ENCODE peak calls at places on chromosomes 12 and 14, in eight cellular contexts. M is transverse colon, D is ovary, N is GM12878, W is stomach, E is SK-N-SH, U is upper lobe of left lung, Z is suprapubic skin. X is an unnamed sample.
A peak's percentile ranks its signal among the peaks of the same experiment; 100 is the strongest.

GRCh38 chr14:102828201-102828600 is 51.0 kb downstream of the TRAF3 start:
- DNase-seq in E (no peak), M (no peak), U (no peak), Z (no peak), W (no peak), N (no peak), D (no peak), X (no peak)

GRCh38 chr12:6281081-6281809 is 29.2 kb upstream of the PLEKHG6 start:
- DNase-seq in Z (peak; percentile 72), N (no peak), U (no peak), E (no peak), W (no peak), D (no peak), M (no peak), X (no peak)

GRCh38 chr14:100583245-100583644 is 4.0 kb downstream of the BEGAIN start:
- DNase-seq in Z (no peak), D (no peak), E (no peak), W (no peak), M (no peak), U (no peak), N (no peak), X (no peak)

GRCh38 chr12:41409628-41410027 is 221.5 kb downstream of the PDZRN4 start:
- DNase-seq in N (no peak), U (no peak), D (no peak), E (no peak), Z (no peak), M (no peak), W (no peak), X (no peak)

GRCh38 chr14:104755621-104756020 is 2.7 kb downstream of the SIVA1 start:
- DNase-seq in D (no peak), M (no peak), W (no peak), U (no peak), N (no peak), E (no peak), Z (no peak), X (no peak)

GRCh38 chr12:108686753-108687152 is 44.6 kb downstream of the CORO1C start:
- DNase-seq in Z (no peak), E (no peak), U (peak; percentile 70), W (no peak), N (no peak), D (no peak), M (no peak), X (no peak)

GRCh38 chr14:78135450-78135891 is 34.7 kb upstream of the NRXN3 start:
- DNase-seq in M (no peak), U (no peak), D (no peak), Z (no peak), N (no peak), E (no peak), W (no peak), X (no peak)

GRCh38 chr12:123807670-123808069 is 45.6 kb downstream of the DNAH10 start:
- DNase-seq in E (peak; percentile 33), D (no peak), W (no peak), N (no peak), M (no peak), U (no peak), Z (no peak), X (no peak)

GRCh38 chr12:117152793-117153775 is 37.2 kb downstream of the FBXO21 start:
- DNase-seq in U (no peak), N (no peak), D (no peak), W (no peak), E (no peak), M (no peak), Z (peak; percentile 56), X (no peak)

GRCh38 chr12:124162151-124163110 is 132.5 kb upstream of the RFLNA start:
- DNase-seq in E (no peak), Z (no peak), M (peak; percentile 60), D (no peak), U (no peak), N (no peak), W (peak; percentile 39), X (no peak)

GRCh38 chr12:10130042-10130441 is at the start of gene CLEC7A:
- DNase-seq in W (no peak), Z (no peak), U (no peak), N (peak; percentile 73), M (no peak), D (no peak), E (no peak), X (no peak)

GRCh38 chr12:9363145-9363544 is 154.9 kb upstream of the PZP start:
- DNase-seq in W (no peak), N (peak; percentile 57), Z (no peak), D (no peak), M (no peak), U (no peak), E (no peak), X (no peak)

DNA sequence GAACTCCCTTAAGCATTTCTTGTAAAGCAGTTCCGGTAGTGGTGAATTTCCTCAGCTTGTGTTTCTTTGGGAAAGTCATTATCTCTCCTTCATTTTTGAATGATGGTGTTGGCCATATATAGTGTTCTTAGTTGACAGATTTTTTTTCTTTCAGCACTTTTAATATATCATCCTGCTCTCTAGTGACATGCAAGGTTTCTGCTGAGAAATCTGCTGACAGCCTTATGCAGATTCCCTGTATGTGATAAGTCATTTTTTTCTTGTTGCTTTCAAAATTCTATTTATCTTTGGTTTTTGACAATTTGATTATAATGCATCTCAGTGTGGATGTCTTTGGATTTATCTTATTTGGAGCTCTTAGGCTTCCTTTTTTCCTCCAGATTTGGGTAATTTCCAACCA is 135.7 kb downstream of the PTPRO start:
- DNase-seq in D (no peak), M (no peak), U (no peak), N (no peak), E (no peak), Z (no peak), W (no peak), X (no peak)
- H3K4me3 ChIP-seq in D (no peak overlapping the region), M (no peak overlapping the region), U (no peak overlapping the region), N (no peak overlapping the region), E (no peak overlapping the region), Z (no peak overlapping the region), W (no peak overlapping the region), X (no peak overlapping the region)

GRCh38 chr14:86934196-86934595 is 1058.8 kb downstream of the GALC start:
- DNase-seq in D (no peak), N (no peak), U (no peak), E (no peak), M (no peak), Z (no peak), W (no peak), X (no peak)

GRCh38 chr14:86936556-86936955 is 1056.4 kb downstream of the GALC start:
- DNase-seq in Z (no peak), E (no peak), N (no peak), D (no peak), M (no peak), W (no peak), U (no peak), X (no peak)

GRCh38 chr14:86942939-86943338 is 1050.0 kb downstream of the GALC start:
- DNase-seq in W (no peak), E (no peak), D (no peak), U (no peak), M (no peak), N (no peak), Z (no peak), X (no peak)

GRCh38 chr14:86935241-86935640 is 1057.7 kb downstream of the GALC start:
- DNase-seq in D (no peak), N (no peak), M (no peak), U (no peak), W (no peak), E (no peak), Z (no peak), X (no peak)

DNA sequence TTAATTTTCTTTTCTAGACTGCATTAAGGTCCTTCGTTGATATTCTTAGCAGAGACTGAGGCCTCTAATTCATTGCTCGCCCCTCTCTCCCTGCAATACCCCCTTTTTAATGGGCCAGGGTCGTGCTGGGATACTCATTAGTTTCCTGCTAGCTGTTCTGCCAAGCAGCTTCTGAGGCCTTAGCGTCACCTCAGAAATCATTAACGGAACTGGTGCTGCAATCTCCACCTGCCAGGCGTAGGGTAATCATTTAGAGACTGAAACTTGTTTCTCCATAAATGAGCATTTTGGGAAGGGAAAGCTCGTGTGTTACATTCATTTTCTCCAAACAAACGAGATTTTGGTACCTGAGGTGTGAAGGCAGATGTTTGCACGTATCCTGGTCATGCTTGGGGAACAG is 1054.6 kb downstream of the GALC start:
- DNase-seq in W (no peak), M (no peak), U (no peak), E (no peak), N (no peak), Z (no peak), D (no peak), X (no peak)
- H3K27me3 ChIP-seq in W (no peaks in the 10 kb centered on the region), M (no peaks in the 10 kb centered on the region), U (no peaks in the 10 kb centered on the region), E (no peaks in the 10 kb centered on the region), N (no peaks in the 10 kb centered on the region), Z (no peaks in the 10 kb centered on the region), D (no peaks in the 10 kb centered on the region), X (no peaks in the 10 kb centered on the region)

DNA sequence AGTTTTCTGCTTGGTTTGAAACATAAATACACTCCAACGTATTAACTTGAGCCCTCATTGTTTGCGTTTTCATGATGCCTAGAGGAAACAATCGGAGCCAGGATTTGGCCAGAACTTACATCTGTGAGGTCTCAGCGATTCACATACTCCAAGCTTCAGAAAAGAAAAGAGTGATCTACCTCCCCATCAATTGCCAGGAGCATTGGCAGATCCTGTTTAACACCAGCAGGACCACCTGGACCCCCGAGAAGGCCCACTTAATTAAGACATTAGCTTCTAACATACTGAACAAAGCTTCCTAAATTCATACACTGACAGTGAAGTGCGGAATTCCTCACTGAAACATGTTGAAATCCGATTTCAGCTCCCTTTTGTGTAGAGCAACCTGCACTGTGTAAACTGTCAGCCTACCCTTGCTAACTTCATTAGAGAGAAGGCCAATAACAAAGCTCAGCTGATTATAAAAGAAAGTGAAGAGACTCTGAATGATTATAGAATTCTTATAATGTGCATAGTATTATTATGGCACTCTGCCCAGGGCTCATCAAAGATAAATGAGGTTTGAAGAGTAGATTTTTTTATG is 274.0 kb downstream of the NOVA1 start:
- DNase-seq in D (no peak), E (no peak), U (no peak), M (no peak), N (no peak), W (no peak), Z (no peak), X (no peak)
- TF ChIP-seq EP300 in D (no peak), E (no peak), U (no peak), M (no peak), N (no peak), W (no peak), Z (no peak), X (no peak)

GRCh38 chr14:23079716-23080115 is 15.2 kb downstream of the ACIN1 start:
- DNase-seq in Z (no peak), M (no peak), D (no peak), N (no peak), E (no peak), U (no peak), W (no peak), X (no peak)
- H3K4me3 ChIP-seq in Z (no peak overlapping the region), M (no peak overlapping the region), D (no peak overlapping the region), N (no peak overlapping the region), E (no peak overlapping the region), U (no peak overlapping the region), W (no peak overlapping the region), X (no peak overlapping the region)

GRCh38 chr12:57619434-57620244 is 8.4 kb downstream of the ARHGEF25 start:
- DNase-seq in E (no peak), N (no peak), Z (no peak), D (no peak), U (peak; percentile 54), W (peak; percentile 57), M (no peak), X (no peak)
- H3K27me3 ChIP-seq in E (no peaks in the 10 kb centered on the region), N (peaks cover 24% of the 10 kb centered on the region), Z (peaks cover 61% of the 10 kb centered on the region), D (no peaks in the 10 kb centered on the region), U (no peaks in the 10 kb centered on the region), W (peaks cover 52% of the 10 kb centered on the region), M (peaks cover 90% of the 10 kb centered on the region), X (no peaks in the 10 kb centered on the region)

X was measured in tibial nerve.